ENCODE peak calls at places on chromosomes 4 and X, in six cellular contexts. B is endothelial cell of umbilical vein, U is foreskin fibroblast, Z is choroid plexus epithelial cell, P is BE2C, F is pancreas. E is an unnamed sample.

GRCh38 chrX:135543924-135544323 is 23.5 kb downstream of the INTS6L start:
- DNase-seq in B (no peak), U (no peak), Z (no peak), P (no peak), F (no peak), E (no peak)

GRCh38 chr4:20723019-20723418 is 22.8 kb downstream of the PACRGL start:
- DNase-seq in B (no peak), U (peak), Z (peak), P (no peak), F (no peak), E (no peak)

GRCh38 chr4:888029-888428 is 44.1 kb downstream of the GAK start:
- DNase-seq in B (no peak), U (no peak), Z (no peak), P (no peak), F (no peak), E (no peak)

GRCh38 chrX:150570512-150570911 is 2.1 kb downstream of the MTM1 start:
- DNase-seq in B (peak), U (no peak), Z (peak), P (no peak), F (no peak), E (no peak)

GRCh38 chr4:138062929-138063328 is 179.2 kb downstream of the SLC7A11 start:
- DNase-seq in B (peak), U (peak), Z (peak), P (no peak), F (no peak), E (no peak)

GRCh38 chr4:147987252-147987651 is 255.4 kb downstream of the ARHGAP10 start:
- DNase-seq in B (no peak), U (no peak), Z (peak), P (no peak), F (no peak), E (no peak)

GRCh38 chr4:99624141-99624719 is 33.4 kb downstream of the C4orf54 start:
- DNase-seq in B (no peak), U (no peak), Z (no peak), P (no peak), F (no peak), E (no peak)

GRCh38 chr4:169663894-169664293 is 43.5 kb downstream of the CLCN3 start:
- DNase-seq in B (peak), U (no peak), Z (peak), P (no peak), F (no peak), E (no peak)

GRCh38 chrX:75230296-75230695 is 43.6 kb upstream of the UPRT start:
- DNase-seq in B (no peak), U (no peak), Z (no peak), P (no peak), F (no peak), E (no peak)

GRCh38 chr4:45629717-45630116 is 494.1 kb downstream of the GABRG1 start:
- DNase-seq in B (no peak), U (no peak), Z (peak), P (no peak), F (no peak), E (no peak)

GRCh38 chr4:42636591-42636990 is 20.3 kb downstream of the ATP8A1 start:
- DNase-seq in B (no peak), U (no peak), Z (no peak), P (peak), F (no peak), E (no peak)

GRCh38 chrX:21865436-21865835 is 9.6 kb downstream of the YY2 start:
- DNase-seq in B (no peak), U (no peak), Z (peak), P (no peak), F (no peak), E (no peak)

GRCh38 chr4:3267576-3268394 is 18.8 kb downstream of the MSANTD1 start:
- DNase-seq in B (no peak), U (no peak), Z (no peak), P (no peak), F (no peak), E (no peak)

GRCh38 chr4:138647433-138647832 is 368.1 kb upstream of the NOCT start:
- DNase-seq in B (no peak), U (no peak), Z (no peak), P (no peak), F (no peak), E (no peak)

GRCh38 chr4:159069922-159070321 is 33.0 kb upstream of the RAPGEF2 start:
- DNase-seq in B (no peak), U (peak), Z (peak), P (no peak), F (no peak), E (no peak)

GRCh38 chrX:119760026-119760902 is 1.9 kb downstream of the SOWAHD start:
- DNase-seq in B (no peak), U (no peak), Z (no peak), P (no peak), F (no peak), E (no peak)

GRCh38 chr4:166091914-166092510 is 219.0 kb downstream of the TLL1 start:
- DNase-seq in B (peak), U (peak), Z (peak), P (no peak), F (no peak), E (peak)

GRCh38 chr4:128571747-128572146 is 237.8 kb upstream of the JADE1 start:
- DNase-seq in B (peak), U (peak), Z (peak), P (no peak), F (no peak), E (no peak)

GRCh38 chrX:48904180-48904579 is 6.5 kb downstream of the PQBP1 start:
- DNase-seq in B (no peak), U (no peak), Z (no peak), P (no peak), F (no peak), E (no peak)

GRCh38 chrX:87873988-87874500 is 356.4 kb downstream of the KLHL4 start:
- DNase-seq in B (no peak), U (no peak), Z (no peak), P (no peak), F (no peak), E (no peak)
- H3K4me3 ChIP-seq in B (no peak), U (no peak), Z (no peak), P (no peak), F (no peak), E (no peak)

GRCh38 chr4:152356428-152357034 is 179.4 kb downstream of the FBXW7 start:
- DNase-seq in B (no peak), U (no peak), Z (peak), P (no peak), F (no peak), E (no peak)
- TF ChIP-seq CTCF in B (no peak), U (no peak), Z (no peak), P (peak), F (no peak), E (no peak)

DNA sequence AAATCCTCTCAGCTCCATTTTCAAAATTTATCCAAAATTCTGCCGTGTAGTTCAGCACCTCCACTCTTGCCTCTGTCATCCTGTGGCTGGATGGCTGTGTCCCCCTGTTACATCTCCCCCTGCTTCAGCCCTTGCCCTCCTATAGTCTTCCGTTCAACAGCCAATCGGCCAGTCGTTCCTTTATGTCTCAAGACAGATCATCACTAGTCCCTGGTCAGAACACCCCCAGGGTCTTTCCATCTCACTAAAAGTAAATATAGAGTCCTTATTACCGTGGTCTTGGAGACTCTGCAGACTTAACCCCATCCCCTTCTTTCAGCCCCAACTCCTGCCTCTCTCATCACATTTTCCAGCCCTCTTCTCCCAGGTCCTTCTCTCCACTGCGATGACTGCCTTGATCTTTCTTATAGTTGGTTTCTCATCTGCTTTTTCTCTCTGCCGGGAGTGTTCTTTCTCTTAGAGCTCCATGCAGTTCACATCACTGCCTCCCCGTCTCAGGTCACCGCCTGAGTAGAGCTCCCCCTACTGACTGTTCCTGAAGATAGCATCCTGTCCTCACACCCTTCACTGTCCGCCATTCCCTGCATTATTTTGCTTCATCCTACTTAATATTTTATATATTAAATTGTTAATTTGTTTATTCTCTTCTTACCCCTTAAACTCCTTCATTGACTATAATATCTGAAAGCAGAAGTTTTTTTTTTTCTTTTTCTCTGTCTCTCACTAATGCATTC is 736.9 kb upstream of the MAGEB2 start:
- DNase-seq in B (peak), U (no peak), Z (peak), P (peak), F (peak), E (peak)
- H3K4me3 ChIP-seq in B (no peak), U (peak), Z (peak), P (no peak), F (no peak), E (peak)

GRCh38 chrX:34810364-34810763 is 132.2 kb upstream of the FAM47B start:
- DNase-seq in B (peak), U (peak), Z (peak), P (no peak), F (no peak), E (no peak)
- TF ChIP-seq CTCF in B (no peak), U (no peak), Z (no peak), P (no peak), F (no peak), E (no peak)

GRCh38 chrX:129724767-129725166 is 14.0 kb upstream of the XPNPEP2 start:
- DNase-seq in B (no peak), U (no peak), Z (no peak), P (no peak), F (no peak), E (no peak)

GRCh38 chrX:129721870-129722269 is 16.9 kb upstream of the XPNPEP2 start:
- DNase-seq in B (peak), U (no peak), Z (no peak), P (no peak), F (no peak), E (no peak)

GRCh38 chrX:129728061-129728460 is 10.7 kb upstream of the XPNPEP2 start:
- DNase-seq in B (no peak), U (no peak), Z (no peak), P (no peak), F (no peak), E (no peak)

GRCh38 chrX:129723511-129723910 is 15.3 kb upstream of the XPNPEP2 start:
- DNase-seq in B (peak), U (no peak), Z (no peak), P (no peak), F (no peak), E (no peak)

GRCh38 chrX:129726307-129727111 is 12.3 kb upstream of the XPNPEP2 start:
- DNase-seq in B (peak), U (peak), Z (peak), P (peak), F (peak), E (no peak)
- H3K4me3 ChIP-seq in B (no peak), U (no peak), Z (no peak), P (no peak), F (no peak), E (no peak)

GRCh38 chr4:67082746-67083145 is 462.6 kb downstream of the CENPC start:
- DNase-seq in B (no peak), U (no peak), Z (no peak), P (no peak), F (no peak), E (no peak)
- TF ChIP-seq CTCF in B (no peak), U (no peak), Z (no peak), P (no peak), F (no peak), E (no peak)

DNA sequence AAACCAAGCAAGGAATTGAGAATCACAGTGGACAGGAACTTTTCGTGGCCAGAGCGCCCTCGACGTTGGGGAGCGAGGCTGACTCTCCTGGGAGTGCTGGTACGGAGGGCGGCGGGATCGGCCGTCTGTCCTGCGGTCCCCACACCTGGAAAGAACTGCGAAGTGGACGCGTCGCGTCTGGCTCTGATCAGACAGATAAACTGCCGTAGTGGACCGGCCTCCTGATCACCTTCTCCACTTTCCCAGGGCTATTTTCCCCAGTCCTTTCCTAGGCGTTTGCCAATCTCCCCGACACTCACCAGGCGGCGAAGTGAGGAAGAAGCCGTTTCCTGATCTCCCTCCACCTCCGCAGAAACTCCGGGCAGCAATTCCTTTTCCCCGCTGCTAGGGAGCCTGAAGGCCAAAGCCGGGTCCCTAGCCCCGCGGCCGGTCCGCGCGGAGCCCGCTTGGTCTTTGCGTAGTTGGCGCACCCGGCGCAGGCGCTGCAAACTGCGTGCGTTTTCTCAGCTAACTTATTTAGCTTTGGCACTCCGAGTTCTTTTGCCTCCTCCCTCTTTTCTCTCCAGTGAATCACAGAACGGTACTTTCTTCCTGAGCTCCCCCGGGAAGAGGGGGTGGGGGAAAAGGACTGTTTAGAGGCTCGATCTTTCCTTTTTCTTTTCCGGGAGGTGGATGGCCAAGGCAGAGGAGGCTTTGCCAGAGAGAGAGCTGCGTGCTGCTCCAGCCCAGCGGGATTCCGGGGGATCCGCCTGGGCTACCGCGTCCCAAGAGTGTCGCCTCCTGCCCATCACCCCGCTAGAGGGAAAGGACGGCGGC is at the start of gene ARSJ:
- DNase-seq in B (peak), U (peak), Z (peak), P (peak), F (peak), E (no peak)
- H3K4me3 ChIP-seq in B (peak), U (peak), Z (peak), P (peak), F (peak), E (no peak)

GRCh38 chr4:109496875-109497274 is 63.2 kb upstream of the MCUB start:
- DNase-seq in B (no peak), U (no peak), Z (no peak), P (no peak), F (no peak), E (no peak)

GRCh38 chr4:109495514-109495913 is 61.9 kb downstream of the SEC24B start:
- DNase-seq in B (no peak), U (no peak), Z (no peak), P (peak), F (no peak), E (no peak)

GRCh38 chr4:109497511-109497910 is 62.5 kb upstream of the MCUB start:
- DNase-seq in B (no peak), U (no peak), Z (no peak), P (no peak), F (no peak), E (no peak)

GRCh38 chr4:109494538-109494937 is 60.9 kb downstream of the SEC24B start:
- DNase-seq in B (no peak), U (no peak), Z (no peak), P (no peak), F (no peak), E (no peak)

GRCh38 chr4:109499513-109499912 is 60.5 kb upstream of the MCUB start:
- DNase-seq in B (no peak), U (no peak), Z (no peak), P (no peak), F (no peak), E (no peak)
- TF ChIP-seq CTCF in B (no peak), U (no peak), Z (no peak), P (no peak), F (no peak), E (no peak)

DNA sequence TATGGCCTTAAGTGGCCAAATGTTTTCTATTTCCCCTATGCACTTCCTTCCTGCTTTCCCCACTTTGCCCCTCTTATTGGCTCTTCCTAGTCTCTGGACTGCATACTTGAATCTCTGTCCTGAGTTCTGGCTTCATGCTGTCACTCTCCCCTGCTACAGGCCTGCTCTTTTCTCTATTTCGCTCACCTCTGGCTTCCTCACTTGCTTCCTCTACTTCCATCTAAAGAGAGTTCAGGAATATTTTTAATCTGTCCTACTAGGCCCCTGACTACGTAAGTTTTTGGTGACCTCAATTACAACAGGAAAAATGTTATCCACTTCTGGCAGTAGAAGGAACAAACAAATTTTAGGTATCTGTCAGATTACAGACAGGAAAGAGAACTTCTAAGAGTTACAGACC is 65.7 kb upstream of the WDR17 start:
- DNase-seq in B (no peak), U (no peak), Z (no peak), P (no peak), F (no peak), E (no peak)
- H3K4me3 ChIP-seq in B (no peak), U (no peak), Z (no peak), P (no peak), F (no peak), E (no peak)

E was measured in GM12864.